ENCODE peak calls at places on chromosomes 1 and 21, in four cellular contexts. One of them, this sample, is unnamed.

GRCh38 chr1:238913210-238913609 is 473.2 kb upstream of the CHRM3 start:
- DNase-seq in HTR-8/SVneo: no peak
- DNase-seq in NCI-H69: no peak
- DNase-seq in SHP77: no peak
- DNase-seq in this sample: no peak

GRCh38 chr1:100904528-100904927 is 8.6 kb downstream of the SLC30A7 start:
- DNase-seq in NCI-H69: no peak
- DNase-seq in SHP77: no peak
- DNase-seq in HTR-8/SVneo: no peak
- DNase-seq in this sample: no peak

GRCh38 chr1:28887418-28887834 is 26.9 kb upstream of the EPB41 start:
- DNase-seq in NCI-H69: peak; percentile 54
- DNase-seq in HTR-8/SVneo: no peak
- DNase-seq in SHP77: no peak
- DNase-seq in this sample: peak; percentile 92

GRCh38 chr1:51631747-51632146 is 14.9 kb downstream of the OSBPL9 start:
- DNase-seq in HTR-8/SVneo: no peak
- DNase-seq in NCI-H69: no peak
- DNase-seq in SHP77: no peak
- DNase-seq in this sample: no peak

GRCh38 chr1:8154621-8155052 is 128.5 kb upstream of the ERRFI1 start:
- DNase-seq in HTR-8/SVneo: peak; percentile 69
- DNase-seq in NCI-H69: peak; percentile 80
- DNase-seq in SHP77: peak; percentile 62
- DNase-seq in this sample: no peak

GRCh38 chr21:38990424-38990794 is 184.7 kb downstream of the ETS2 start:
- DNase-seq in NCI-H69: peak; percentile 88
- DNase-seq in SHP77: peak; percentile 46
- DNase-seq in HTR-8/SVneo: no peak
- DNase-seq in this sample: no peak

GRCh38 chr1:216566809-216567208 is 143.6 kb upstream of the USH2A start:
- DNase-seq in SHP77: no peak
- DNase-seq in NCI-H69: peak; percentile 64
- DNase-seq in HTR-8/SVneo: peak; percentile 6
- DNase-seq in this sample: no peak

GRCh38 chr1:39524591-39525365 is 33.3 kb downstream of the BMP8A start:
- DNase-seq in HTR-8/SVneo: no peak
- DNase-seq in NCI-H69: no peak
- DNase-seq in SHP77: no peak
- DNase-seq in this sample: peak; percentile 71

GRCh38 chr1:219587817-219588561 is 24.9 kb downstream of the ZC3H11B start:
- DNase-seq in NCI-H69: no peak
- DNase-seq in HTR-8/SVneo: no peak
- DNase-seq in SHP77: no peak
- DNase-seq in this sample: no peak

GRCh38 chr1:227788279-227789041 is 27.0 kb upstream of the PRSS38 start:
- DNase-seq in HTR-8/SVneo: peak; percentile 83
- DNase-seq in SHP77: peak; percentile 80
- DNase-seq in NCI-H69: peak; percentile 96
- DNase-seq in this sample: peak; percentile 96

GRCh38 chr1:153192697-153193096 is 10.5 kb upstream of the LELP1 start:
- DNase-seq in HTR-8/SVneo: no peak
- DNase-seq in NCI-H69: peak; percentile 50
- DNase-seq in SHP77: peak; percentile 25
- DNase-seq in this sample: no peak

GRCh38 chr1:175088523-175088922 is 20.9 kb downstream of the TNN start:
- DNase-seq in SHP77: no peak
- DNase-seq in NCI-H69: no peak
- DNase-seq in HTR-8/SVneo: no peak
- DNase-seq in this sample: no peak

GRCh38 chr1:112935474-112936289 is 20.3 kb downstream of the SLC16A1 start:
- DNase-seq in NCI-H69: no peak
- DNase-seq in HTR-8/SVneo: peak; percentile 10
- DNase-seq in SHP77: no peak
- DNase-seq in this sample: no peak

GRCh38 chr1:18217398-18218043 is 109.9 kb downstream of the IGSF21 start:
- DNase-seq in NCI-H69: peak; percentile 43
- DNase-seq in SHP77: no peak
- DNase-seq in HTR-8/SVneo: peak; percentile 10
- DNase-seq in this sample: no peak

GRCh38 chr1:64499966-64500365 is 30.0 kb downstream of the CACHD1 start:
- DNase-seq in NCI-H69: peak; percentile 15
- DNase-seq in HTR-8/SVneo: no peak
- DNase-seq in SHP77: no peak
- DNase-seq in this sample: no peak

GRCh38 chr1:85049735-85050166 is 1.5 kb upstream of the MCOLN3 start:
- DNase-seq in HTR-8/SVneo: no peak
- DNase-seq in NCI-H69: peak; percentile 19
- DNase-seq in SHP77: no peak
- DNase-seq in this sample: no peak

GRCh38 chr1:156944268-156944667 is 23.8 kb downstream of the LRRC71 start:
- DNase-seq in HTR-8/SVneo: no peak
- DNase-seq in SHP77: no peak
- DNase-seq in NCI-H69: no peak
- DNase-seq in this sample: no peak

GRCh38 chr1:204323887-204324286 is 35.8 kb downstream of the PLEKHA6 start:
- DNase-seq in NCI-H69: no peak
- DNase-seq in HTR-8/SVneo: peak; percentile 45
- DNase-seq in SHP77: no peak
- DNase-seq in this sample: no peak

GRCh38 chr1:40316595-40317393 is at the start of gene COL9A2:
- DNase-seq in NCI-H69: peak; percentile 81
- DNase-seq in HTR-8/SVneo: peak; percentile 26
- DNase-seq in SHP77: no peak
- DNase-seq in this sample: peak; percentile 93

This sample was measured in spleen.